ENCODE peak calls at places on chromosomes 16 and 17, in eight cellular contexts. E is HEK293T, W is NCI-H226, R is C1 segment of cervical spinal cord, H is NCI-H510A, Y is HCEC 1CT, K is T47D, J is NCI-H2171. V is an unnamed sample.

GRCh38 chr16:65068151-65068740 is 53.6 kb downstream of the CDH11 start:
- DNase-seq in E (no peak), W (no peak), R (no peak), H (no peak), Y (peak), K (no peak), J (no peak), V (no peak)

GRCh38 chr17:59388070-59388556 is 56.7 kb downstream of the YPEL2 start:
- DNase-seq in E (no peak), W (no peak), R (peak), H (no peak), Y (no peak), K (no peak), J (peak), V (no peak)

GRCh38 chr16:67431077-67431804 is at the start of gene HSD11B2:
- DNase-seq in E (peak), W (peak), R (no peak), H (peak), Y (peak), K (peak), J (no peak), V (no peak)

GRCh38 chr17:7856081-7856791 is 1.1 kb downstream of the NAA38 start:
- DNase-seq in E (no peak), W (no peak), R (no peak), H (peak), Y (peak), K (no peak), J (no peak), V (no peak)

GRCh38 chr16:17457513-17457912 is 13.2 kb downstream of the XYLT1 start:
- DNase-seq in E (no peak), W (no peak), R (no peak), H (no peak), Y (no peak), K (no peak), J (no peak), V (no peak)

GRCh38 chr17:56690441-56691291 is 97.2 kb downstream of the NOG start:
- DNase-seq in E (no peak), W (no peak), R (peak), H (no peak), Y (no peak), K (no peak), J (peak), V (no peak)

GRCh38 chr16:16780588-16780987 is 401.6 kb downstream of the NPIPA7 start:
- DNase-seq in E (no peak), W (no peak), R (no peak), H (no peak), Y (no peak), K (no peak), J (no peak), V (no peak)

GRCh38 chr16:52318259-52319008 is 228.5 kb downstream of the TOX3 start:
- DNase-seq in E (no peak), W (no peak), R (no peak), H (no peak), Y (no peak), K (no peak), J (peak), V (no peak)

GRCh38 chr16:82016268-82016667 is 5.0 kb upstream of the SDR42E1 start:
- DNase-seq in E (peak), W (no peak), R (no peak), H (no peak), Y (peak), K (no peak), J (no peak), V (no peak)

GRCh38 chr16:15041260-15042011 is 14.4 kb downstream of the NTAN1 start:
- DNase-seq in E (no peak), W (no peak), R (peak), H (no peak), Y (no peak), K (no peak), J (no peak), V (no peak)

GRCh38 chr16:79390481-79391051 is 210.0 kb downstream of the MAF start:
- DNase-seq in E (no peak), W (no peak), R (peak), H (no peak), Y (no peak), K (no peak), J (no peak), V (no peak)

V was measured in NCI-H2107.